ENCODE peak calls at places on chromosomes 13 and 19, in four cellular contexts. M is amygdala; S is NCI-H1694; F is stimulated activated CD4-positive, alpha-beta T cell treated with anti-CD3 and anti-CD28 coated beads, Interleukin-12 subunit alpha, Interleukin-12 subunit beta, amount 100 ng/mL, for 24 hours. C is an unnamed sample.

GRCh38 chr19:17610384-17610783 is 54.9 kb downstream of the COLGALT1 start:
- DNase-seq in F (no peak), M (no peak), S (no peak), C (no peak)

GRCh38 chr19:44530777-44531176 is 1.3 kb upstream of the CEACAM20 start:
- DNase-seq in F (no peak), M (no peak), S (no peak), C (no peak)

GRCh38 chr13:106530907-106531520 is 4.4 kb downstream of the EFNB2 start:
- DNase-seq in M (no peak), F (no peak), S (no peak), C (no peak)

GRCh38 chr13:110904748-110905147 is 10.1 kb downstream of the ANKRD10 start:
- DNase-seq in S (no peak), M (no peak), F (no peak), C (no peak)

GRCh38 chr13:106184778-106185177 is 350.7 kb downstream of the EFNB2 start:
- DNase-seq in M (no peak), F (no peak), S (no peak), C (no peak)

GRCh38 chr19:23554548-23554947 is 132.5 kb downstream of the ZNF675 start:
- DNase-seq in F (no peak), M (no peak), S (no peak), C (no peak)

GRCh38 chr13:35598233-35598632 is 121.7 kb upstream of the MAB21L1 start:
- DNase-seq in M (no peak), S (no peak), F (no peak), C (no peak)

GRCh38 chr13:26688286-26688685 is 72.3 kb downstream of the GPR12 start:
- DNase-seq in F (no peak), S (no peak), M (no peak), C (no peak)

GRCh38 chr13:49373699-49374098 is 70.2 kb downstream of the CAB39L start:
- DNase-seq in S (no peak), F (no peak), M (no peak), C (no peak)

GRCh38 chr19:3606174-3606689 is 443 bp downstream of the TBXA2R start:
- DNase-seq in F (no peak), S (no peak), M (no peak), C (no peak)